ENCODE peak calls at places on chromosomes 16 and 17, in nine cellular contexts. One of them, this sample, is unnamed.

GRCh38 chr16:4689864-4690704 is 3.3 kb upstream of the NUDT16L1 start:
- DNase-seq in HT-29: no peak
- DNase-seq in ovary: peak
- DNase-seq in fibroblast of lung: no peak
- DNase-seq in mammary epithelial cell: no peak
- DNase-seq in cardiac septum: no peak
- DNase-seq in T47D: no peak
- DNase-seq in activated gamma-delta T cell treated with Interleukin-2 at 50 U/mL for 16 hours: no peak
- DNase-seq in A549: no peak
- DNase-seq in this sample: no peak

GRCh38 chr17:30000001-30000754 is 58.7 kb downstream of the EFCAB5 start:
- DNase-seq in T47D: no peak
- DNase-seq in mammary epithelial cell: no peak
- DNase-seq in HT-29: no peak
- DNase-seq in fibroblast of lung: peak
- DNase-seq in activated gamma-delta T cell treated with Interleukin-2 at 50 U/mL for 16 hours: no peak
- DNase-seq in cardiac septum: no peak
- DNase-seq in ovary: no peak
- DNase-seq in A549: no peak
- DNase-seq in this sample: no peak

GRCh38 chr16:3101018-3101840 is 2.1 kb upstream of the ZSCAN10 start:
- DNase-seq in mammary epithelial cell: no peak
- DNase-seq in fibroblast of lung: peak
- DNase-seq in cardiac septum: no peak
- DNase-seq in activated gamma-delta T cell treated with Interleukin-2 at 50 U/mL for 16 hours: peak
- DNase-seq in A549: peak
- DNase-seq in HT-29: peak
- DNase-seq in T47D: no peak
- DNase-seq in ovary: no peak
- DNase-seq in this sample: peak

GRCh38 chr17:1709971-1710806 is at the start of gene TLCD2:
- DNase-seq in activated gamma-delta T cell treated with Interleukin-2 at 50 U/mL for 16 hours: no peak
- DNase-seq in cardiac septum: peak
- DNase-seq in fibroblast of lung: peak
- DNase-seq in mammary epithelial cell: peak
- DNase-seq in A549: peak
- DNase-seq in ovary: peak
- DNase-seq in T47D: peak
- DNase-seq in HT-29: peak
- DNase-seq in this sample: peak

GRCh38 chr16:82603784-82604411 is 22.9 kb upstream of the CDH13 start:
- DNase-seq in activated gamma-delta T cell treated with Interleukin-2 at 50 U/mL for 16 hours: no peak
- DNase-seq in fibroblast of lung: peak
- DNase-seq in A549: no peak
- DNase-seq in mammary epithelial cell: peak
- DNase-seq in HT-29: peak
- DNase-seq in ovary: no peak
- DNase-seq in T47D: no peak
- DNase-seq in cardiac septum: no peak
- DNase-seq in this sample: no peak

GRCh38 chr17:3636154-3636907 is at the start of the genes CTNS and SHPK:
- DNase-seq in T47D: peak
- DNase-seq in cardiac septum: peak
- DNase-seq in HT-29: peak
- DNase-seq in activated gamma-delta T cell treated with Interleukin-2 at 50 U/mL for 16 hours: peak
- DNase-seq in mammary epithelial cell: peak
- DNase-seq in ovary: peak
- DNase-seq in A549: peak
- DNase-seq in fibroblast of lung: peak
- DNase-seq in this sample: peak

GRCh38 chr16:16143038-16143763 is 80.1 kb downstream of the ABCC6 start:
- DNase-seq in mammary epithelial cell: no peak
- DNase-seq in cardiac septum: no peak
- DNase-seq in ovary: no peak
- DNase-seq in A549: peak
- DNase-seq in HT-29: no peak
- DNase-seq in activated gamma-delta T cell treated with Interleukin-2 at 50 U/mL for 16 hours: no peak
- DNase-seq in T47D: no peak
- DNase-seq in fibroblast of lung: no peak
- DNase-seq in this sample: peak

GRCh38 chr16:88062341-88062861 is 111.2 kb downstream of the BANP start:
- DNase-seq in cardiac septum: no peak
- DNase-seq in A549: no peak
- DNase-seq in fibroblast of lung: peak
- DNase-seq in activated gamma-delta T cell treated with Interleukin-2 at 50 U/mL for 16 hours: no peak
- DNase-seq in HT-29: no peak
- DNase-seq in ovary: peak
- DNase-seq in mammary epithelial cell: no peak
- DNase-seq in T47D: no peak
- DNase-seq in this sample: no peak

GRCh38 chr16:67923414-67924127 is 8.1 kb downstream of the CTRL start:
- DNase-seq in T47D: no peak
- DNase-seq in fibroblast of lung: no peak
- DNase-seq in HT-29: no peak
- DNase-seq in activated gamma-delta T cell treated with Interleukin-2 at 50 U/mL for 16 hours: no peak
- DNase-seq in cardiac septum: no peak
- DNase-seq in A549: no peak
- DNase-seq in ovary: no peak
- DNase-seq in mammary epithelial cell: no peak
- DNase-seq in this sample: no peak

GRCh38 chr17:68695659-68696058 is 94.5 kb upstream of the FAM20A start:
- DNase-seq in HT-29: no peak
- DNase-seq in cardiac septum: no peak
- DNase-seq in A549: no peak
- DNase-seq in T47D: no peak
- DNase-seq in fibroblast of lung: no peak
- DNase-seq in mammary epithelial cell: no peak
- DNase-seq in activated gamma-delta T cell treated with Interleukin-2 at 50 U/mL for 16 hours: no peak
- DNase-seq in ovary: no peak
- DNase-seq in this sample: no peak

GRCh38 chr17:80364091-80364691 is 50.8 kb upstream of the ENDOV start:
- DNase-seq in activated gamma-delta T cell treated with Interleukin-2 at 50 U/mL for 16 hours: no peak
- DNase-seq in cardiac septum: peak
- DNase-seq in A549: peak
- DNase-seq in ovary: peak
- DNase-seq in mammary epithelial cell: peak
- DNase-seq in T47D: no peak
- DNase-seq in HT-29: peak
- DNase-seq in fibroblast of lung: peak
- DNase-seq in this sample: no peak

GRCh38 chr16:4931381-4931780 is 5.6 kb downstream of the PPL start:
- DNase-seq in mammary epithelial cell: no peak
- DNase-seq in A549: no peak
- DNase-seq in activated gamma-delta T cell treated with Interleukin-2 at 50 U/mL for 16 hours: no peak
- DNase-seq in ovary: no peak
- DNase-seq in HT-29: no peak
- DNase-seq in cardiac septum: no peak
- DNase-seq in fibroblast of lung: no peak
- DNase-seq in T47D: no peak
- DNase-seq in this sample: no peak

GRCh38 chr17:3335876-3336275 is 37.7 kb upstream of the OR3A1 start:
- DNase-seq in A549: no peak
- DNase-seq in fibroblast of lung: no peak
- DNase-seq in ovary: no peak
- DNase-seq in mammary epithelial cell: peak
- DNase-seq in HT-29: peak
- DNase-seq in T47D: peak
- DNase-seq in cardiac septum: no peak
- DNase-seq in activated gamma-delta T cell treated with Interleukin-2 at 50 U/mL for 16 hours: no peak
- DNase-seq in this sample: no peak

GRCh38 chr17:43790311-43790940 is 10.2 kb downstream of the CFAP97D1 start:
- DNase-seq in HT-29: peak
- DNase-seq in A549: no peak
- DNase-seq in activated gamma-delta T cell treated with Interleukin-2 at 50 U/mL for 16 hours: no peak
- DNase-seq in mammary epithelial cell: peak
- DNase-seq in T47D: no peak
- DNase-seq in cardiac septum: no peak
- DNase-seq in ovary: no peak
- DNase-seq in fibroblast of lung: no peak
- DNase-seq in this sample: no peak

GRCh38 chr16:70520612-70521297 is 2.6 kb downstream of the COG4 start:
- DNase-seq in A549: no peak
- DNase-seq in mammary epithelial cell: peak
- DNase-seq in T47D: no peak
- DNase-seq in HT-29: no peak
- DNase-seq in ovary: no peak
- DNase-seq in cardiac septum: no peak
- DNase-seq in fibroblast of lung: peak
- DNase-seq in activated gamma-delta T cell treated with Interleukin-2 at 50 U/mL for 16 hours: no peak
- DNase-seq in this sample: no peak

This sample was measured in activated naive CD4-positive, alpha-beta T cell treated with anti-CD3 and anti-CD28 coated beads, Interleukin-2, amount 10 ng/mL, durations not matched to agents 7 days and 5 days.